ENCODE peak calls at places on chromosomes 4 and X, in seven cellular contexts. One of them, this sample, is unnamed.

GRCh38 chrX:22634081-22634480 is 361.4 kb downstream of the CBLL2 start:
- DNase-seq in psoas muscle: no peak
- DNase-seq in neural progenitor cell: no peak
- DNase-seq in A673: no peak
- DNase-seq in GM10248: no peak
- DNase-seq in nephron progenitor cell: no peak
- DNase-seq in neural crest cell: no peak
- DNase-seq in this sample: no peak

GRCh38 chr4:122733805-122734155 is 1.3 kb downstream of the BBS12 start:
- DNase-seq in neural crest cell: no peak
- DNase-seq in psoas muscle: no peak
- DNase-seq in neural progenitor cell: no peak
- DNase-seq in A673: no peak
- DNase-seq in GM10248: no peak
- DNase-seq in nephron progenitor cell: no peak
- DNase-seq in this sample: no peak

GRCh38 chr4:102411416-102411815 is 66.1 kb upstream of the SLC39A8 start:
- DNase-seq in neural crest cell: no peak
- DNase-seq in neural progenitor cell: no peak
- DNase-seq in GM10248: no peak
- DNase-seq in A673: no peak
- DNase-seq in psoas muscle: no peak
- DNase-seq in nephron progenitor cell: no peak
- DNase-seq in this sample: no peak

GRCh38 chrX:100085851-100086250 is 324.2 kb downstream of the PCDH19 start:
- DNase-seq in neural crest cell: no peak
- DNase-seq in nephron progenitor cell: no peak
- DNase-seq in GM10248: no peak
- DNase-seq in neural progenitor cell: no peak
- DNase-seq in psoas muscle: no peak
- DNase-seq in A673: no peak
- DNase-seq in this sample: no peak

GRCh38 chrX:2484232-2484631 is 16.5 kb downstream of the DHRSX start:
- DNase-seq in A673: no peak
- DNase-seq in nephron progenitor cell: no peak
- DNase-seq in GM10248: no peak
- DNase-seq in neural crest cell: no peak
- DNase-seq in neural progenitor cell: no peak
- DNase-seq in psoas muscle: no peak
- DNase-seq in this sample: no peak

GRCh38 chrX:36908801-36909403 is 99.3 kb upstream of the FAM47C start:
- DNase-seq in A673: peak
- DNase-seq in GM10248: peak
- DNase-seq in nephron progenitor cell: no peak
- DNase-seq in psoas muscle: no peak
- DNase-seq in neural progenitor cell: peak
- DNase-seq in neural crest cell: no peak
- DNase-seq in this sample: no peak

GRCh38 chrX:133415276-133416105 is at the start of gene GPC4:
- DNase-seq in psoas muscle: peak
- DNase-seq in nephron progenitor cell: peak
- DNase-seq in GM10248: no peak
- DNase-seq in A673: peak
- DNase-seq in neural crest cell: peak
- DNase-seq in neural progenitor cell: peak
- DNase-seq in this sample: peak

GRCh38 chr4:187251896-187252295 is 528.2 kb upstream of the FAT1 start:
- DNase-seq in nephron progenitor cell: no peak
- DNase-seq in neural progenitor cell: no peak
- DNase-seq in A673: peak
- DNase-seq in GM10248: no peak
- DNase-seq in psoas muscle: no peak
- DNase-seq in neural crest cell: no peak
- DNase-seq in this sample: no peak

GRCh38 chr4:40587826-40588225 is 41.8 kb downstream of the RBM47 start:
- DNase-seq in GM10248: no peak
- DNase-seq in psoas muscle: no peak
- DNase-seq in neural crest cell: no peak
- DNase-seq in nephron progenitor cell: no peak
- DNase-seq in A673: no peak
- DNase-seq in neural progenitor cell: no peak
- DNase-seq in this sample: no peak

GRCh38 chrX:107880054-107880610 is 54.5 kb downstream of the MID2 start:
- DNase-seq in neural progenitor cell: no peak
- DNase-seq in nephron progenitor cell: no peak
- DNase-seq in neural crest cell: no peak
- DNase-seq in psoas muscle: no peak
- DNase-seq in A673: no peak
- DNase-seq in GM10248: no peak
- DNase-seq in this sample: no peak

GRCh38 chrX:153598541-153599191 is at the start of gene CCNQ:
- DNase-seq in GM10248: no peak
- DNase-seq in psoas muscle: peak
- DNase-seq in A673: peak
- DNase-seq in neural progenitor cell: peak
- DNase-seq in nephron progenitor cell: peak
- DNase-seq in neural crest cell: no peak
- DNase-seq in this sample: peak

GRCh38 chr4:24213936-24214335 is 324.1 kb upstream of the PPARGC1A start:
- DNase-seq in neural crest cell: no peak
- DNase-seq in A673: no peak
- DNase-seq in neural progenitor cell: no peak
- DNase-seq in nephron progenitor cell: no peak
- DNase-seq in GM10248: no peak
- DNase-seq in psoas muscle: no peak
- DNase-seq in this sample: no peak

DNA sequence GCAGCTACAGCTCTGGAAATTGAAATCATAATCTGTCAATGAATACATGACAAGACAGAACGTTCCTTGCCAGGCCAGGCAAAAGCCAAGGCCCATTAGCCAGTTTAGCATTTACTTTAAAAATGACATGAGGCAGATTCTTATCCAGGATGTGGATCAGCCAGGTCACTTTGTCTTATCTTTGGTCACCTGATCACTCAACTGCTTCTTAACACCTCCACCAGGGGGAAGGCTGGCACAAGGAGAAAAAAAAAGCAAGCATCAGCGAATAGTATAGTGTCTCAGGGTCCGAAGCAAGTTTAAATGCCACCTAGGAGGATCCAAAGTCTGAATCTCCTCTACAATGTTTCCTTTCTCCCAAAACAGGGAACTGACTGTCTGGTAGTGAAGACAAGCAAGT is 18.8 kb downstream of the ATP1B4 start:
- DNase-seq in psoas muscle: no peak
- DNase-seq in GM10248: peak
- DNase-seq in A673: peak
- DNase-seq in nephron progenitor cell: no peak
- DNase-seq in neural crest cell: no peak
- DNase-seq in neural progenitor cell: peak
- DNase-seq in this sample: no peak
- TF ChIP-seq CTCF in psoas muscle: peak
- TF ChIP-seq CTCF in GM10248: no peak
- TF ChIP-seq CTCF in A673: peak
- TF ChIP-seq CTCF in nephron progenitor cell: no peak
- TF ChIP-seq CTCF in neural crest cell: peak
- TF ChIP-seq CTCF in neural progenitor cell: peak
- TF ChIP-seq CTCF in this sample: peak

GRCh38 chr4:138223191-138223910 is 18.8 kb downstream of the SLC7A11 start:
- DNase-seq in neural crest cell: no peak
- DNase-seq in nephron progenitor cell: no peak
- DNase-seq in GM10248: no peak
- DNase-seq in neural progenitor cell: peak
- DNase-seq in psoas muscle: no peak
- DNase-seq in A673: no peak
- DNase-seq in this sample: no peak
- TF ChIP-seq CTCF in neural crest cell: no peak
- TF ChIP-seq CTCF in nephron progenitor cell: no peak
- TF ChIP-seq CTCF in GM10248: no peak
- TF ChIP-seq CTCF in neural progenitor cell: no peak
- TF ChIP-seq CTCF in psoas muscle: no peak
- TF ChIP-seq CTCF in A673: no peak
- TF ChIP-seq CTCF in this sample: no peak

DNA sequence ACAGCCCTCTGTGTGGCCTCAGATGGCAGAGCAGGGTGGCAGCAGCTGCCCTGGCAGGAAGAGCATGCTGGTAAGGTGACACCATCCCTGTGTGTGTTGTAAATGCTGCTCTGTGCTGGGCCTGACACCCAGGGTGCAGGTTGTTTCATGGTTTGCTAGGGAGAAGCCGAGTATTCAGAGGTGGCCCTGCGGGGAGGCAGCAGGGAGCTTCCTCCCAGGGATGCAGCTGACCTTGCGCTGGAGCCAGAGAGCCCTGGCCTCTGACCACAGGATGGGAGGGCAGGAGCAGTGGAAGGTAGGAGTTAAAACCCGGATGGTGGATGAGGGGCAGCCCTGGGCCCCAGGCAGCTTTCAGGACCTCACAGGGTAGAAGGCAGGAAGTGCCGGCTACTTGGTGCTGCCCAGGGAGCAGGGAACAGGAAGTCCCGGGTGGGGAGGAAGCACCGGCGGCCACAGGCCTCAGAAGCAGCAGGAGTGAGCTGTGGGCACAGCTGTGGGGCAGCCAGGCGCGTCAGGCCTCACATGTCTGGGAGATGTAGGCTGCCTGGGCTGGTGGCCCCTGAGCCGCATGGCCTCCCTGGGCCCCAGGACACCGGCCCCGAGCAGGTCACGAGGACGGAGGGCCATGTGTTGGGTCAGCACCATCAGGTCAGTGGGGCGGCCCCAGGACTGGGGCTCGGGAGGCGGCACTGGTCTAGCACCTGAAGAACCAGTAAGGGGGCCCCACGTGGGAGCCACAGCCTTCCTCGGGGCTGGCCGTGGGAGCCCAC is 19.1 kb downstream of the SH3BP2 start:
- DNase-seq in A673: no peak
- DNase-seq in neural crest cell: peak
- DNase-seq in GM10248: peak
- DNase-seq in nephron progenitor cell: peak
- DNase-seq in psoas muscle: peak
- DNase-seq in neural progenitor cell: peak
- DNase-seq in this sample: peak
- TF ChIP-seq CTCF in A673: no peak
- TF ChIP-seq CTCF in neural crest cell: no peak
- TF ChIP-seq CTCF in GM10248: no peak
- TF ChIP-seq CTCF in nephron progenitor cell: no peak
- TF ChIP-seq CTCF in psoas muscle: no peak
- TF ChIP-seq CTCF in neural progenitor cell: no peak
- TF ChIP-seq CTCF in this sample: no peak

DNA sequence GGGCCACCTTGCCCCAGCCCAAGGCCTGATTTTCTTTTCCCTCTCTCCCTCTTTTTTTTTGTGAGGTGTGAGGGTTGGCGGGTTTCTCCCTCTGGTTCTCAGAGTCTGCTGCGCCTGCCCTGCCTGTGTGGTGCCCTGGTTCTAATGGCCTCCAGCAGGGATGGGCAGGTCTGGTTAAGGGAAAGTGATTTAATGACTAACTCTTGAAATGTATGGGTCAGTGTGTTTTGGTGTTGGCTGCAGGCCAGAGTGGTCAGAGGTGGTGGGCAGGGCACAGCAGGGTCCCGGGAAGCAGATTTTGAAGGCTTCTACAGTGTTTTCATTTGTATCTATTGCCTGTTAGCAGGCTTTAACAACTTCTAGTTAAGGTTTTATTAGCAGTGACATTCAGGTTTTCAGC is 39.0 kb downstream of the JADE1 start:
- DNase-seq in GM10248: no peak
- DNase-seq in psoas muscle: no peak
- DNase-seq in neural progenitor cell: no peak
- DNase-seq in neural crest cell: no peak
- DNase-seq in A673: no peak
- DNase-seq in nephron progenitor cell: no peak
- DNase-seq in this sample: no peak
- TF ChIP-seq CTCF in GM10248: no peak
- TF ChIP-seq CTCF in psoas muscle: no peak
- TF ChIP-seq CTCF in neural progenitor cell: no peak
- TF ChIP-seq CTCF in neural crest cell: no peak
- TF ChIP-seq CTCF in A673: no peak
- TF ChIP-seq CTCF in nephron progenitor cell: no peak
- TF ChIP-seq CTCF in this sample: no peak

DNA sequence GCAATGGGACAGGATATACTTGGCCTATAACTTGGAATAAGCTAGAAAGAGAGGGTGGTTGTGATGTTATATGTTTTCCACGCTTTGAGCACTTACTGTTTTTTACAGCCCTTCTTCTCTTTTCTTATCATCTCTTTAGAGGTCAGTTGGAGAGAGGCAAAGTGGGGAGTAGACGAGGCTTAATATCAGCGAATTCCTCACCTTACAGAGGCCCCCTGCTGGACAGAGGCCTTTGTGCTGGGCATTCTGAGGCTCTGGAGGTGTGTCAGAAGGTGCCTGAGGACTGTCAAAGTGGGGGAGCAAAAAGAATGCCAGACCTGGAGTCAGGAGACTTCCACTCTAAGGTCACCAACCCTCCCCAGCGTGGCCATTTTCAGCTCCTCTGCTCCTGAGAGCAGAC is 42.5 kb downstream of the MAMLD1 start:
- DNase-seq in A673: no peak
- DNase-seq in neural crest cell: no peak
- DNase-seq in psoas muscle: no peak
- DNase-seq in nephron progenitor cell: no peak
- DNase-seq in neural progenitor cell: no peak
- DNase-seq in GM10248: no peak
- DNase-seq in this sample: no peak
- TF ChIP-seq CTCF in A673: peak
- TF ChIP-seq CTCF in neural crest cell: peak
- TF ChIP-seq CTCF in psoas muscle: no peak
- TF ChIP-seq CTCF in nephron progenitor cell: peak
- TF ChIP-seq CTCF in neural progenitor cell: peak
- TF ChIP-seq CTCF in GM10248: no peak
- TF ChIP-seq CTCF in this sample: no peak

GRCh38 chr4:154277164-154277563 is 214.4 kb downstream of the DCHS2 start:
- DNase-seq in neural crest cell: peak
- DNase-seq in neural progenitor cell: peak
- DNase-seq in A673: no peak
- DNase-seq in nephron progenitor cell: no peak
- DNase-seq in GM10248: no peak
- DNase-seq in psoas muscle: no peak
- DNase-seq in this sample: no peak
- TF ChIP-seq CTCF in neural crest cell: no peak
- TF ChIP-seq CTCF in neural progenitor cell: peak
- TF ChIP-seq CTCF in A673: no peak
- TF ChIP-seq CTCF in nephron progenitor cell: no peak
- TF ChIP-seq CTCF in GM10248: no peak
- TF ChIP-seq CTCF in psoas muscle: no peak
- TF ChIP-seq CTCF in this sample: no peak